ENCODE peak calls at places on chromosome 5, in ten cellular contexts. N, P, T, X, H, O, W, M, L and A are unnamed samples.

GRCh38 chr5:35922468-35922867 is 16.0 kb downstream of the CAPSL start:
- DNase-seq in N (no peak), P (no peak), T (no peak), X (no peak), H (no peak), O (no peak), W (no peak), M (no peak), L (no peak), A (no peak)

GRCh38 chr5:122192883-122193496 is 63.6 kb downstream of the ZNF474 start:
- DNase-seq in N (no peak), P (no peak), T (no peak), X (peak), H (no peak), O (no peak), W (peak), M (peak), L (peak), A (peak)

GRCh38 chr5:108379722-108380530 is 2.0 kb downstream of the FBXL17 start:
- DNase-seq in N (no peak), P (no peak), T (no peak), X (no peak), H (no peak), O (no peak), W (no peak), M (no peak), L (no peak), A (no peak)

GRCh38 chr5:171315386-171315891 is 6.4 kb downstream of the TLX3 start:
- DNase-seq in N (no peak), P (no peak), T (no peak), X (no peak), H (no peak), O (no peak), W (no peak), M (no peak), L (no peak), A (no peak)

GRCh38 chr5:73596705-73597328 is 29.2 kb upstream of the ARHGEF28 start:
- DNase-seq in N (no peak), P (no peak), T (no peak), X (peak), H (no peak), O (no peak), W (peak), M (peak), L (no peak), A (peak)

GRCh38 chr5:120765189-120765588 is 301.1 kb downstream of the PRR16 start:
- DNase-seq in N (no peak), P (no peak), T (no peak), X (no peak), H (no peak), O (no peak), W (no peak), M (no peak), L (no peak), A (no peak)

GRCh38 chr5:36298546-36298945 is 3.2 kb downstream of the RANBP3L start:
- DNase-seq in N (no peak), P (no peak), T (no peak), X (no peak), H (no peak), O (no peak), W (no peak), M (no peak), L (no peak), A (peak)

GRCh38 chr5:74433255-74434123 is 207.0 kb downstream of the ENC1 start:
- DNase-seq in N (no peak), P (no peak), T (no peak), X (no peak), H (no peak), O (no peak), W (peak), M (no peak), L (no peak), A (no peak)

GRCh38 chr5:53037141-53037859 is 48.1 kb downstream of the ITGA2 start:
- DNase-seq in N (no peak), P (no peak), T (no peak), X (peak), H (no peak), O (no peak), W (no peak), M (no peak), L (no peak), A (no peak)

GRCh38 chr5:93018461-93018860 is 562.6 kb downstream of the NR2F1-AS1 start:
- DNase-seq in N (no peak), P (no peak), T (no peak), X (no peak), H (no peak), O (no peak), W (no peak), M (no peak), L (no peak), A (peak)

GRCh38 chr5:74055446-74056097 is 429.6 kb downstream of the ARHGEF28 start:
- DNase-seq in N (no peak), P (no peak), T (no peak), X (no peak), H (no peak), O (no peak), W (no peak), M (no peak), L (no peak), A (no peak)

GRCh38 chr5:40801771-40802562 is 3.8 kb upstream of the PRKAA1 start:
- DNase-seq in N (no peak), P (no peak), T (no peak), X (no peak), H (no peak), O (no peak), W (no peak), M (no peak), L (no peak), A (no peak)

GRCh38 chr5:168365581-168366081 is 74.2 kb downstream of the WWC1 start:
- DNase-seq in N (no peak), P (no peak), T (no peak), X (peak), H (peak), O (peak), W (peak), M (no peak), L (no peak), A (peak)

GRCh38 chr5:56640763-56641406 is 174.5 kb upstream of the MAP3K1 start:
- DNase-seq in N (peak), P (peak), T (no peak), X (no peak), H (peak), O (peak), W (peak), M (no peak), L (no peak), A (no peak)

GRCh38 chr5:116637149-116637740 is 62.6 kb upstream of the SEMA6A start:
- DNase-seq in N (no peak), P (no peak), T (no peak), X (no peak), H (no peak), O (no peak), W (no peak), M (no peak), L (no peak), A (no peak)

GRCh38 chr5:81525690-81526089 is 131.8 kb upstream of the ACOT12 start:
- DNase-seq in N (no peak), P (no peak), T (no peak), X (no peak), H (no peak), O (no peak), W (no peak), M (no peak), L (no peak), A (peak)

GRCh38 chr5:72133212-72133990 is 26.1 kb downstream of the MAP1B start:
- DNase-seq in N (no peak), P (no peak), T (no peak), X (no peak), H (no peak), O (no peak), W (no peak), M (no peak), L (no peak), A (no peak)
- H3K27ac ChIP-seq in N (no peak), P (no peak), T (no peak), X (no peak), H (no peak), O (no peak), W (no peak), M (peak), L (no peak), A (no peak)

GRCh38 chr5:155954739-155955445 is 372.1 kb upstream of the SGCD start:
- DNase-seq in N (no peak), P (no peak), T (no peak), X (no peak), H (no peak), O (no peak), W (no peak), M (no peak), L (no peak), A (no peak)

GRCh38 chr5:155953335-155953734 is 373.6 kb upstream of the SGCD start:
- DNase-seq in N (no peak), P (no peak), T (no peak), X (no peak), H (no peak), O (no peak), W (no peak), M (no peak), L (no peak), A (peak)

GRCh38 chr5:155947394-155948062 is 379.4 kb upstream of the SGCD start:
- DNase-seq in N (no peak), P (no peak), T (no peak), X (no peak), H (no peak), O (no peak), W (no peak), M (no peak), L (no peak), A (no peak)

GRCh38 chr5:155952486-155953105 is 374.4 kb upstream of the SGCD start:
- DNase-seq in N (no peak), P (no peak), T (no peak), X (no peak), H (no peak), O (no peak), W (no peak), M (no peak), L (no peak), A (no peak)
- H3K27ac ChIP-seq in N (no peak), P (no peak), T (no peak), X (no peak), H (no peak), O (no peak), W (no peak), M (no peak), L (no peak), A (no peak)

DNA sequence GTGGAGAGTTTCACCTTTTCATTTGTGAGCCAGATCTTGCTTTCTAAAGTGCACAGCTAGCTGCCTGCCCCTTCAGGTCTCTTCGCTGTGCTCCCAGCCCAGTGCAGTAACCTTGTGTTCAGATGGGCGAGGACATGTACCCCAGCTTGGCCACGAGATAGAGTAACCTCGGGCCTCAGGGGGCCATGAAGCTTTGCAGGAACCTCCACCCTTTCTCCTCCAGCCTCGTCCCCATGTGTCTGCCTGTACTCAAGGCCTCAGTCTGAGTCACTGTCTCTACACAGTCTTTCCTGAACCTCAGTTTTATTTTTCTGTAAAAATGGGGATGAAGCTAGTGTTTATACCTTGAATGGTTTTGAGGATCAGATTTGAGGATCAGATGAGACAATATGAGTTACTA is 37.9 kb downstream of the ERGIC1 start:
- DNase-seq in N (peak), P (peak), T (no peak), X (no peak), H (no peak), O (no peak), W (no peak), M (no peak), L (no peak), A (no peak)
- H3K27ac ChIP-seq in N (peak), P (peak), T (no peak), X (no peak), H (peak), O (peak), W (peak), M (no peak), L (no peak), A (peak)

DNA sequence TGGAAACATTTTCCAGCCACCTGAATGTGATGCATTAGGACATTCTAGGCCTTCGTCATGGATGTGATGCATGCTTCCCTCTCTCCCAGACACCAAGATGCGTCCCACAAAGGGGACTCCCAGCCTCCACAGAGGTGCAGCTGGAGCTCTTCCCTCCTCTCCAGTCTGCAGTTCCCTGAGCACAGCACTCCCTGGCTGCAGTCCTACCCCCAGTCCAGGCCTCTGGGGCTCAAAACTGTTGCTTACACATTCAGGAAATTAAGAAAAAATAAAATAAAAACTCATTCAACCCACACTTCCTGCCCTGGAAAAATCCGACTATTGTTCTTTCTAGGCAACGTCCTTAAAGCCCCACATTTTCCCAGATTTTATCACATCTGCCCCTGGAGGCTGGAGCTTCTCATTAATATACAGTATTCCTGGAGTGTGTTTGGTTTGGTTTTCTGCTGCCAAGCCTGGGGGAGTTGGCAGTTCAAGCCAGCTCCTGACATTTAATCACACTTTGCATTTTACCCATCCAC is 78.4 kb upstream of the ICE1 start:
- DNase-seq in N (no peak), P (no peak), T (no peak), X (no peak), H (no peak), O (no peak), W (no peak), M (no peak), L (no peak), A (no peak)
- H3K27ac ChIP-seq in N (no peak), P (no peak), T (no peak), X (no peak), H (no peak), O (no peak), W (no peak), M (no peak), L (no peak), A (no peak)

DNA sequence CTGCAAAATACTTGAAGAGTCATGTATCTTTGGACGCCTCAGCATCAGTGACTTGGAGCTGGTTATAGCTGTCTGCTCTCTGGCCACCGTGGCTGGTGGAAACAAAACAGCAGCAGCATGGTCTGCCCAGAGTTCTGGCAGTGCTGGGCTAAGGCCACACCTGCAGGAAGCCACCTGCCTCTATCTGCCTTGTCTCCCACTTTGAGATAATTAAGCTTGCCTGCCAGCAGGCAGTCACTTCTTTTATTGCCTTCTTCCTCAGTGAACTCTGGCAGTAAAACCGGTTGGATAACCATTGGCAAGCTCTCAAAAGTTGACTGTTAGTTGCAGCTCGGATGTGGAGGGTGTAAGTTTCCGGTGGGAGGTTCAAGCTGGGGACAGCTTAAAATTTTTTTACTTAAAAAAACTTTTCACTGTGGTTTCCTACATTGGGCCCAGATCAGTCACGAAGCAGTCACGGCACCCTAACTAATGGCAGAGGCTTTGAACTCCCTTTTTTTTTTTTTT is 4.9 kb downstream of the SMIM3 start:
- DNase-seq in N (no peak), P (peak), T (peak), X (peak), H (peak), O (peak), W (peak), M (no peak), L (no peak), A (no peak)
- H3K27ac ChIP-seq in N (peak), P (peak), T (peak), X (peak), H (no peak), O (peak), W (peak), M (no peak), L (peak), A (no peak)